ENCODE peak calls at places on chromosomes 16 and 17, in eight cellular contexts. S is ascending aorta, Z is adrenal gland, T is mesendoderm, W is tibial artery, B is tibial nerve, R is stomach, M is PC-9. P is an unnamed sample.

GRCh38 chr16:26963109-26963508 is 103.6 kb upstream of the C16orf82 start:
- DNase-seq in S (no peak), Z (peak; percentile 40), T (peak; percentile 77), W (no peak), B (no peak), R (no peak), M (no peak), P (no peak)

GRCh38 chr17:78117027-78117981 is 11.3 kb downstream of the TMC6 start:
- DNase-seq in S (no peak), Z (no peak), T (no peak), W (no peak), B (no peak), R (peak; percentile 60), M (no peak), P (peak; percentile 14)

GRCh38 chr17:19263621-19264010 is 26.4 kb downstream of the EPN2 start:
- DNase-seq in S (peak; percentile 35), Z (peak; percentile 89), T (no peak), W (peak; percentile 66), B (no peak), R (no peak), M (no peak), P (no peak)

GRCh38 chr17:75876190-75876937 is 2.0 kb downstream of the TRIM47 start:
- DNase-seq in S (no peak), Z (peak; percentile 81), T (peak; percentile 74), W (no peak), B (no peak), R (peak; percentile 79), M (no peak), P (no peak)

GRCh38 chr16:23567602-23568001 is 10.1 kb downstream of the UBFD1 start:
- DNase-seq in S (no peak), Z (no peak), T (no peak), W (no peak), B (no peak), R (no peak), M (no peak), P (no peak)

GRCh38 chr17:82974136-82974952 is 105.1 kb upstream of the METRNL start:
- DNase-seq in S (no peak), Z (no peak), T (no peak), W (no peak), B (no peak), R (no peak), M (no peak), P (no peak)

GRCh38 chr16:56047307-56048234 is 143.7 kb upstream of the GNAO1 start:
- DNase-seq in S (no peak), Z (no peak), T (no peak), W (no peak), B (no peak), R (no peak), M (no peak), P (no peak)

GRCh38 chr17:61152898-61153297 is 246.7 kb upstream of the TBX2 start:
- DNase-seq in S (no peak), Z (no peak), T (no peak), W (no peak), B (no peak), R (no peak), M (no peak), P (no peak)

GRCh38 chr17:38798614-38799500 is 499 bp downstream of the PIP4K2B start:
- DNase-seq in S (no peak), Z (peak; percentile 58), T (peak; percentile 57), W (peak; percentile 44), B (peak; percentile 9), R (peak; percentile 44), M (peak; percentile 11), P (no peak)

GRCh38 chr16:79525132-79525531 is 75.4 kb downstream of the MAF start:
- DNase-seq in S (no peak), Z (no peak), T (no peak), W (no peak), B (no peak), R (no peak), M (no peak), P (no peak)

GRCh38 chr17:81046131-81046769 is 11.3 kb downstream of the BAIAP2 start:
- DNase-seq in S (no peak), Z (no peak), T (no peak), W (no peak), B (no peak), R (no peak), M (no peak), P (no peak)

GRCh38 chr17:75684924-75685323 is 17.8 kb downstream of the SAP30BP start:
- DNase-seq in S (no peak), Z (no peak), T (no peak), W (no peak), B (peak; percentile 27), R (peak; percentile 58), M (peak; percentile 96), P (no peak)

GRCh38 chr17:78717431-78717980 is 64.6 kb downstream of the CYTH1 start:
- DNase-seq in S (no peak), Z (peak; percentile 55), T (no peak), W (no peak), B (peak; percentile 23), R (no peak), M (no peak), P (peak; percentile 28)

GRCh38 chr16:10980811-10981210 is 36.4 kb downstream of the CLEC16A start:
- DNase-seq in S (no peak), Z (no peak), T (no peak), W (no peak), B (no peak), R (no peak), M (no peak), P (no peak)

GRCh38 chr16:10981697-10982216 is 37.4 kb downstream of the CLEC16A start:
- DNase-seq in S (no peak), Z (no peak), T (peak; percentile 65), W (no peak), B (no peak), R (no peak), M (peak; percentile 16), P (no peak)

GRCh38 chr16:10984509-10984908 is 40.1 kb downstream of the CLEC16A start:
- DNase-seq in S (no peak), Z (no peak), T (no peak), W (no peak), B (no peak), R (no peak), M (no peak), P (no peak)

GRCh38 chr16:10983175-10983558 is 38.8 kb downstream of the CLEC16A start:
- DNase-seq in S (no peak), Z (no peak), T (no peak), W (no peak), B (no peak), R (peak; percentile 44), M (peak; percentile 53), P (no peak)

GRCh38 chr16:10982430-10983174 is 38.2 kb downstream of the CLEC16A start:
- DNase-seq in S (no peak), Z (no peak), T (no peak), W (peak; percentile 56), B (peak; percentile 45), R (no peak), M (no peak), P (no peak)
- H3K4me3 ChIP-seq in S (no peak overlapping the region), Z (no peak overlapping the region), T (no peak overlapping the region), W (no peak overlapping the region), B (no peak overlapping the region), R (no peak overlapping the region), M (no peak overlapping the region), P (no peak overlapping the region)

GRCh38 chr17:70106551-70106950 is 31.5 kb downstream of the KCNJ16 start:
- DNase-seq in S (no peak), Z (no peak), T (no peak), W (no peak), B (no peak), R (no peak), M (no peak), P (no peak)

GRCh38 chr17:70102531-70102930 is 27.5 kb downstream of the KCNJ16 start:
- DNase-seq in S (no peak), Z (no peak), T (no peak), W (no peak), B (no peak), R (no peak), M (no peak), P (no peak)

GRCh38 chr17:70105154-70105553 is 30.1 kb downstream of the KCNJ16 start:
- DNase-seq in S (no peak), Z (no peak), T (no peak), W (no peak), B (no peak), R (no peak), M (no peak), P (no peak)

GRCh38 chr17:70105641-70106040 is 30.6 kb downstream of the KCNJ16 start:
- DNase-seq in S (no peak), Z (no peak), T (no peak), W (no peak), B (no peak), R (no peak), M (no peak), P (no peak)

GRCh38 chr17:70104688-70105087 is 29.7 kb downstream of the KCNJ16 start:
- DNase-seq in S (no peak), Z (no peak), T (no peak), W (no peak), B (no peak), R (no peak), M (no peak), P (no peak)
- H3K4me1 ChIP-seq in S (no peaks in the 10 kb centered on the region), Z (no peaks in the 10 kb centered on the region), T (no peaks in the 10 kb centered on the region), W (no peaks in the 10 kb centered on the region), B (peaks cover 16% of the 10 kb centered on the region), R (no peaks in the 10 kb centered on the region), M (no peaks in the 10 kb centered on the region), P (no peaks in the 10 kb centered on the region)

GRCh38 chr16:53542283-53542682 is 39.3 kb upstream of the AKTIP start:
- DNase-seq in S (no peak), Z (no peak), T (peak; percentile 16), W (no peak), B (no peak), R (no peak), M (no peak), P (no peak)

GRCh38 chr16:53545433-53545832 is 42.4 kb upstream of the AKTIP start:
- DNase-seq in S (no peak), Z (no peak), T (no peak), W (no peak), B (no peak), R (no peak), M (no peak), P (no peak)

GRCh38 chr16:53546988-53547391 is 44.0 kb upstream of the AKTIP start:
- DNase-seq in S (no peak), Z (no peak), T (peak; percentile 94), W (no peak), B (no peak), R (no peak), M (no peak), P (no peak)

GRCh38 chr16:53537591-53537990 is 34.6 kb upstream of the AKTIP start:
- DNase-seq in S (no peak), Z (no peak), T (no peak), W (no peak), B (no peak), R (no peak), M (no peak), P (no peak)

DNA sequence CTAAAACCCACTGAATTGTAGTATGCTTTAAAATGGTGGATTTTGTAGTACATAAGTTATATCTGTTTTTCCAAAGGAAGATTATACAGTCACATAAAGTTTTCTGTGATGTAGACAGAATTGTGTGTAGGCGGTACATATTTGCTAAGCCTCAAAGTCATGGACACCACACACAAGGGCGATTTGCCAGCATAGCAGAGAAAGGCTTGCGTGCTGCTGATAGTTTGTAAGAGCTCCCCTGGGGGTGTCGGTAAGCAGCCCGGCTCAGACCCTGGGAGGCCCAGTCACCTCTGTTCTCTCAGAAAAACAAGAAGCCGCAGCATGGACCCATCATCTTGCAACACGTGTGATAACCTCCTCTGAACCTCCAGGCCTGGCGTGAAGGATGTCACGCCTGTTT is 38.3 kb upstream of the AKTIP start:
- DNase-seq in S (no peak), Z (no peak), T (no peak), W (no peak), B (no peak), R (no peak), M (no peak), P (no peak)
- H3K27ac ChIP-seq in S (no peak overlapping the region), Z (no peak overlapping the region), T (no peak overlapping the region), W (no peak overlapping the region), B (no peak overlapping the region), R (no peak overlapping the region), M (no peak overlapping the region), P (no peak overlapping the region)

GRCh38 chr17:79728908-79729471 is 1.8 kb upstream of the ENPP7 start:
- DNase-seq in S (no peak), Z (no peak), T (no peak), W (no peak), B (no peak), R (no peak), M (no peak), P (no peak)
- H3K4me3 ChIP-seq in S (peak overlapping the region; percentile 41), Z (no peak overlapping the region), T (no peak overlapping the region), W (peak overlapping the region; percentile 52), B (peak overlapping the region; percentile 29), R (peak overlapping the region; percentile 41), M (no peak overlapping the region), P (no peak overlapping the region)

P was measured in uterus.